ENCODE peak calls at places on chromosomes 7 and 10, in seven cellular contexts. One of them, this sample, is unnamed.

GRCh38 chr7:45021604-45022296 is 21.7 kb downstream of the CCM2 start:
- DNase-seq in K562: peak
- DNase-seq in Panc1: no peak
- DNase-seq in A549: no peak
- DNase-seq in GM23338: no peak
- DNase-seq in SK-N-SH: no peak
- DNase-seq in HCT116: no peak
- DNase-seq in this sample: no peak

GRCh38 chr10:42578019-42578418 is 60.4 kb downstream of the ZNF33B start:
- DNase-seq in K562: no peak
- DNase-seq in Panc1: no peak
- DNase-seq in A549: no peak
- DNase-seq in GM23338: no peak
- DNase-seq in SK-N-SH: no peak
- DNase-seq in HCT116: no peak
- DNase-seq in this sample: no peak

GRCh38 chr7:98329100-98329871 is 47.8 kb downstream of the BRI3 start:
- DNase-seq in K562: no peak
- DNase-seq in Panc1: no peak
- DNase-seq in A549: no peak
- DNase-seq in GM23338: no peak
- DNase-seq in SK-N-SH: no peak
- DNase-seq in HCT116: no peak
- DNase-seq in this sample: no peak

GRCh38 chr7:107230334-107230733 is 61.5 kb downstream of the HBP1 start:
- DNase-seq in K562: no peak
- DNase-seq in Panc1: no peak
- DNase-seq in A549: no peak
- DNase-seq in GM23338: no peak
- DNase-seq in SK-N-SH: no peak
- DNase-seq in HCT116: no peak
- DNase-seq in this sample: no peak

GRCh38 chr10:79349766-79350406 is 2.6 kb downstream of the PPIF start:
- DNase-seq in K562: peak
- DNase-seq in Panc1: no peak
- DNase-seq in A549: no peak
- DNase-seq in GM23338: no peak
- DNase-seq in SK-N-SH: no peak
- DNase-seq in HCT116: no peak
- DNase-seq in this sample: no peak

GRCh38 chr10:21170216-21170615 is 273.1 kb upstream of the NEBL start:
- DNase-seq in K562: no peak
- DNase-seq in Panc1: no peak
- DNase-seq in A549: no peak
- DNase-seq in GM23338: no peak
- DNase-seq in SK-N-SH: no peak
- DNase-seq in HCT116: no peak
- DNase-seq in this sample: no peak

GRCh38 chr7:141045126-141045841 is 28.6 kb upstream of the TMEM178B start:
- DNase-seq in K562: no peak
- DNase-seq in Panc1: no peak
- DNase-seq in A549: no peak
- DNase-seq in GM23338: no peak
- DNase-seq in SK-N-SH: no peak
- DNase-seq in HCT116: no peak
- DNase-seq in this sample: no peak

GRCh38 chr10:14656052-14656451 is 118.6 kb downstream of the FAM107B start:
- DNase-seq in K562: no peak
- DNase-seq in Panc1: no peak
- DNase-seq in A549: no peak
- DNase-seq in GM23338: peak
- DNase-seq in SK-N-SH: no peak
- DNase-seq in HCT116: no peak
- DNase-seq in this sample: no peak

GRCh38 chr10:14686356-14686755 is 88.3 kb downstream of the FAM107B start:
- DNase-seq in K562: no peak
- DNase-seq in Panc1: no peak
- DNase-seq in A549: no peak
- DNase-seq in GM23338: no peak
- DNase-seq in SK-N-SH: no peak
- DNase-seq in HCT116: no peak
- DNase-seq in this sample: no peak

GRCh38 chr7:39602351-39602750 is 21.0 kb upstream of the RALA start:
- DNase-seq in K562: no peak
- DNase-seq in Panc1: no peak
- DNase-seq in A549: no peak
- DNase-seq in GM23338: no peak
- DNase-seq in SK-N-SH: no peak
- DNase-seq in HCT116: no peak
- DNase-seq in this sample: no peak

GRCh38 chr7:99002827-99003212 is 124.5 kb downstream of the TRRAP start:
- DNase-seq in K562: no peak
- DNase-seq in Panc1: no peak
- DNase-seq in A549: no peak
- DNase-seq in GM23338: no peak
- DNase-seq in SK-N-SH: no peak
- DNase-seq in HCT116: no peak
- DNase-seq in this sample: no peak

GRCh38 chr7:106354822-106355221 is 70.0 kb upstream of the NAMPT start:
- DNase-seq in K562: peak
- DNase-seq in Panc1: no peak
- DNase-seq in A549: no peak
- DNase-seq in GM23338: peak
- DNase-seq in SK-N-SH: no peak
- DNase-seq in HCT116: no peak
- DNase-seq in this sample: no peak

GRCh38 chr7:128910569-128910945 is at the start of gene KCP:
- DNase-seq in K562: no peak
- DNase-seq in Panc1: no peak
- DNase-seq in A549: no peak
- DNase-seq in GM23338: no peak
- DNase-seq in SK-N-SH: peak
- DNase-seq in HCT116: no peak
- DNase-seq in this sample: no peak

GRCh38 chr10:63115732-63116383 is 17.3 kb upstream of the NRBF2 start:
- DNase-seq in K562: peak
- DNase-seq in Panc1: no peak
- DNase-seq in A549: no peak
- DNase-seq in GM23338: no peak
- DNase-seq in SK-N-SH: no peak
- DNase-seq in HCT116: no peak
- DNase-seq in this sample: no peak

GRCh38 chr10:63116452-63117072 is 16.6 kb upstream of the NRBF2 start:
- DNase-seq in K562: no peak
- DNase-seq in Panc1: no peak
- DNase-seq in A549: no peak
- DNase-seq in GM23338: no peak
- DNase-seq in SK-N-SH: no peak
- DNase-seq in HCT116: no peak
- DNase-seq in this sample: no peak

GRCh38 chr10:63110940-63111339 is 22.2 kb upstream of the NRBF2 start:
- DNase-seq in K562: peak
- DNase-seq in Panc1: no peak
- DNase-seq in A549: no peak
- DNase-seq in GM23338: no peak
- DNase-seq in SK-N-SH: no peak
- DNase-seq in HCT116: no peak
- DNase-seq in this sample: no peak

DNA sequence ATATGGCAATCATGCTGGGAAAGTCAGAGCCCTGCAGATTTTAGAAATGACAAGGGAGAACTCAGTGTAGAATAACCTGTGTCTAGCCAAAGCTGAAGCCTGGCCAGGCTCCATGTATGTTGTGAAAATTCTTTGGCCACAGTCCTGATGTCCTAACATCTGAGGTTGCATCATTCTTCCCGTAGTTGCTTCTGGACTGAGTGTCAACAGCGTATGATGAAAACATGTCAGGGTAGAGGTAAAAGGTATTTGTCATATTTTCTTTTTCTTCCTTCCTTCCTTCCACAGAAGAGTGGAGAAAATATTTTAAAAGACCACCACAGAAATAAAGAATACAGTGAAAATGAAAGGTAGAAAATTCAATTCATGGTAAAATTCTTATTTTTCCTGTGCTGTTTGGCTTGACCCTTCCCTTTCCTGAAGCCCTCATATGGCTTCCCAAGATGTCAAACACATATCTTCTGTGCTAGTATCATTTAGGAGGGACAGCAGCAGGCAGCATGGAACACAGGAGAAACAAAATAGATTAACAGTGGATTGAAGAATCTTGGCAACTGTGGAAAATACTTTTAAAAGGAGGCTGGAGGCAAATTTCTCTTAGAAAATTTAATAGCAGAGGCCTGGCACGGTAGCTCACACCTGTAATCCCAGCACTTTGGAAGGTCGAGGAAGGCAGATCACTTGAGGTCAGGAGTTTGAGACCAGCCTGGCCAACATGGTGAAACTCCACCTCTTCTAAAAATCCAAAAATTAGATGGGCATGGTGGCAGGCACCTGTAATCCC is 18.9 kb upstream of the NRBF2 start:
- DNase-seq in K562: peak
- DNase-seq in Panc1: no peak
- DNase-seq in A549: no peak
- DNase-seq in GM23338: no peak
- DNase-seq in SK-N-SH: no peak
- DNase-seq in HCT116: no peak
- DNase-seq in this sample: peak
- TF ChIP-seq REST in K562: no peak
- TF ChIP-seq REST in Panc1: no peak
- TF ChIP-seq REST in A549: no peak
- TF ChIP-seq REST in GM23338: no peak
- TF ChIP-seq REST in SK-N-SH: no peak
- TF ChIP-seq REST in HCT116: no peak
- TF ChIP-seq REST in this sample: peak

GRCh38 chr7:255721-256361 is 34.1 kb upstream of the FOXL3 start:
- DNase-seq in K562: no peak
- DNase-seq in Panc1: no peak
- DNase-seq in A549: no peak
- DNase-seq in GM23338: no peak
- DNase-seq in SK-N-SH: no peak
- DNase-seq in HCT116: no peak
- DNase-seq in this sample: no peak

GRCh38 chr7:257647-257992 is 32.4 kb upstream of the FOXL3 start:
- DNase-seq in K562: no peak
- DNase-seq in Panc1: no peak
- DNase-seq in A549: no peak
- DNase-seq in GM23338: no peak
- DNase-seq in SK-N-SH: no peak
- DNase-seq in HCT116: no peak
- DNase-seq in this sample: no peak

GRCh38 chr7:256981-257646 is 32.9 kb upstream of the FOXL3 start:
- DNase-seq in K562: no peak
- DNase-seq in Panc1: no peak
- DNase-seq in A549: no peak
- DNase-seq in GM23338: no peak
- DNase-seq in SK-N-SH: no peak
- DNase-seq in HCT116: no peak
- DNase-seq in this sample: no peak

GRCh38 chr7:255038-255435 is 34.9 kb upstream of the FOXL3 start:
- DNase-seq in K562: peak
- DNase-seq in Panc1: no peak
- DNase-seq in A549: no peak
- DNase-seq in GM23338: no peak
- DNase-seq in SK-N-SH: no peak
- DNase-seq in HCT116: no peak
- DNase-seq in this sample: no peak

DNA sequence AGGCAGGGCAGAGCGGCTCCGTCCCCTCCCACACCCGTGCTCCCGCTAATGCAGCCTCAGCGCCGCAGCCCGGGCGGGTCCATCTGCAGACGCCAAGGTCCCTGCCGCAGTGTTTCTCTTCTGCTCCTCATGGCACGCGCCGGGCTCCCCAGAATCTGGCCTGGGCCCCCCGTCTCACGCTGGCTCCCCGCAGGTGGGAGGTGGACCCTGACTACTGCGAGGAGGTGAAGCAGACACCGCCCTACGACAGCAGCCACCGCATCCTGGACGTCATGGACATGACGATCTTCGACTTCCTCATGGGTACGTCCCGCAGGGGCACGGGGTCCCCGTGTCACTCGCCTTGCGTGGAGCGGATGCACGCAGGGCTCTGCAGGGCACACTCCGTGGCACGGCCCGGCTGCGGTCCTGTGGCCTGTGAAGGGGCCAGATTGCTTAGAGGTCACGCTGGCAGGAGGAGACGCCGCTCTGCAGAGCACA is 33.5 kb upstream of the FOXL3 start:
- DNase-seq in K562: no peak
- DNase-seq in Panc1: no peak
- DNase-seq in A549: no peak
- DNase-seq in GM23338: no peak
- DNase-seq in SK-N-SH: no peak
- DNase-seq in HCT116: no peak
- DNase-seq in this sample: no peak
- TF ChIP-seq REST in K562: no peak
- TF ChIP-seq REST in Panc1: no peak
- TF ChIP-seq REST in A549: no peak
- TF ChIP-seq REST in GM23338: no peak
- TF ChIP-seq REST in SK-N-SH: no peak
- TF ChIP-seq REST in HCT116: no peak
- TF ChIP-seq REST in this sample: no peak

DNA sequence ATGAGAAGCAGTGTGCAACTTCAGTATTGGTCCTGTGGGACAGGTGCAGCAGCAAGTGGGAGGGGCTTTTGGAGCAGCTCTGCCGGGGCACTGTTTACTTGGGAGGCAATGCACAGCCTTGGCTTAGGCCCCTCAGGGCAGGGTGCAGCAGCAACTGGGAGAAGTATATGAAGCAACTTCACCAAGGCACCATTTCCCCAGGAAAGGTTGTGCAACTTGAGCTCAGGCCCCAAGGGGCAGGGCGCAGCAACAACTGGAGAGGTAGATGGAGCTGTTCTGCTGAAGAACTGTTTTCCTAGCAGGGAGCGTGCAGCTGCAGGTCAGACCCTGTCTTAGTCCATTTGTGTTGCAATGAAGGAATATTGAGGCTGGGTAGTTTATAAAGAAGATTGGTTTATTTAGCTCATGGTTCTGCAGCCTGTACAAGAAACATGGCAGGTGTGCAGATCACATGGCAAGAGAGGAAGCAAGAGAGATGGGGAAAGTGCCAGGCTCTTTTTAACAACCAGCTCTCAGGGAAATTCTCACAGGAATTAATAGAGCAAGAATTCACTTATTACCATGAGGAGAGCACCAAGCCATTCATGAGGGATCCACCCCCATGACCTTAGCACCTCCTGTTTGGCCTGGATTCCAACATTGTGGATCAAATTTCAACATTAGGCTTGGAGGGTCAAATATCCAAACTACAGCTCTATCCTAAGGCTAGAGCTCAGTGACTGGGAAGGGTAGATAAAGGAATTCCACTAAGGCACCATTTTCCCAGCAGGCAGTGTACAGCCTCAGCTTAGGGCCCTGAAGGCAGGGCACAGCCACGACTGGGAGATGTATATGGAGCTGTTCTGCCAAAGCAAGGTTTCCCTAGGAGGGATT is 10.9 kb downstream of the GPR141 start:
- DNase-seq in K562: no peak
- DNase-seq in Panc1: no peak
- DNase-seq in A549: no peak
- DNase-seq in GM23338: peak
- DNase-seq in SK-N-SH: no peak
- DNase-seq in HCT116: no peak
- DNase-seq in this sample: peak
- TF ChIP-seq REST in K562: no peak
- TF ChIP-seq REST in Panc1: no peak
- TF ChIP-seq REST in A549: no peak
- TF ChIP-seq REST in GM23338: no peak
- TF ChIP-seq REST in SK-N-SH: no peak
- TF ChIP-seq REST in HCT116: no peak
- TF ChIP-seq REST in this sample: peak

GRCh38 chr7:36868727-36869411 is 144.6 kb upstream of the AOAH start:
- DNase-seq in K562: no peak
- DNase-seq in Panc1: no peak
- DNase-seq in A549: no peak
- DNase-seq in GM23338: peak
- DNase-seq in SK-N-SH: no peak
- DNase-seq in HCT116: no peak
- DNase-seq in this sample: no peak
- TF ChIP-seq REST in K562: no peak
- TF ChIP-seq REST in Panc1: no peak
- TF ChIP-seq REST in A549: no peak
- TF ChIP-seq REST in GM23338: no peak
- TF ChIP-seq REST in SK-N-SH: no peak
- TF ChIP-seq REST in HCT116: no peak
- TF ChIP-seq REST in this sample: no peak

This sample was measured in HL-60.